ENCODE peak calls at places on chromosomes 1 and 21, in nine cellular contexts. M, A, N, Q, P, B, C, V and F are unnamed samples.

GRCh38 chr1:54254055-54254454 is 54.1 kb downstream of the MRPL37 start:
- DNase-seq in P (no peak), V (no peak), N (no peak), A (no peak), C (no peak), Q (peak), M (no peak), B (no peak), F (no peak)

GRCh38 chr1:234916840-234917239 is 211.8 kb downstream of the TOMM20 start:
- DNase-seq in A (no peak), M (no peak), V (no peak), B (no peak), P (no peak), C (peak), N (peak), Q (no peak), F (peak)

GRCh38 chr1:78619446-78619802 is 824 bp upstream of the IFI44L start:
- DNase-seq in B (no peak), C (no peak), Q (no peak), N (no peak), V (no peak), A (peak), P (no peak), M (no peak), F (no peak)

GRCh38 chr1:203133969-203134725 is 6.6 kb downstream of the ADORA1 start:
- DNase-seq in C (no peak), M (no peak), N (no peak), V (peak), B (no peak), A (no peak), P (peak), Q (no peak), F (peak)

GRCh38 chr1:218527737-218528136 is 182.6 kb downstream of the TGFB2 start:
- DNase-seq in V (no peak), B (no peak), M (no peak), C (no peak), N (no peak), P (no peak), A (no peak), Q (no peak), F (no peak)

GRCh38 chr1:197374428-197374827 is 106.4 kb downstream of the CRB1 start:
- DNase-seq in Q (no peak), P (no peak), C (no peak), B (no peak), A (no peak), N (no peak), V (no peak), M (no peak), F (no peak)

GRCh38 chr1:68974447-68974846 is 477.6 kb upstream of the DEPDC1 start:
- DNase-seq in V (no peak), P (no peak), B (no peak), C (no peak), Q (no peak), N (no peak), M (no peak), A (no peak), F (no peak)

GRCh38 chr1:37533317-37534093 is 18.9 kb upstream of the MEAF6 start:
- DNase-seq in P (no peak), A (no peak), V (no peak), B (no peak), M (no peak), C (peak), Q (peak), N (no peak), F (no peak)

GRCh38 chr1:15685820-15686219 is 1.7 kb downstream of the PLEKHM2 start:
- DNase-seq in M (no peak), V (no peak), N (no peak), C (no peak), Q (no peak), B (no peak), P (no peak), A (no peak), F (no peak)

GRCh38 chr1:79738101-79738500 is 731.6 kb upstream of the ADGRL4 start:
- DNase-seq in M (no peak), A (no peak), B (no peak), N (no peak), V (no peak), Q (no peak), P (no peak), C (no peak), F (no peak)

GRCh38 chr1:201137579-201138310 is 10.8 kb upstream of the ASCL5 start:
- DNase-seq in M (no peak), C (peak), Q (no peak), N (peak), P (peak), B (peak), V (no peak), A (peak), F (no peak)

GRCh38 chr1:155070721-155071556 is 7.4 kb downstream of the EFNA4 start:
- DNase-seq in N (peak), P (peak), V (peak), A (peak), B (peak), M (no peak), Q (no peak), C (peak), F (peak)

GRCh38 chr21:44377201-44377921 is 23.9 kb downstream of the TRPM2 start:
- DNase-seq in V (peak), Q (no peak), A (no peak), N (no peak), M (no peak), B (no peak), C (peak), P (no peak), F (no peak)

GRCh38 chr1:58929667-58930325 is 145.9 kb upstream of the JUN start:
- DNase-seq in C (no peak), V (no peak), Q (no peak), A (no peak), M (no peak), B (no peak), P (no peak), N (no peak), F (peak)

GRCh38 chr1:52792002-52792401 is 50.6 kb upstream of the ZYG11A start:
- DNase-seq in B (no peak), V (no peak), P (no peak), Q (no peak), A (no peak), C (no peak), M (no peak), N (no peak), F (no peak)

GRCh38 chr21:31948681-31949080 is 75.9 kb downstream of the HUNK start:
- DNase-seq in C (no peak), Q (no peak), N (no peak), M (no peak), V (no peak), A (no peak), B (no peak), P (no peak), F (no peak)

GRCh38 chr1:18452550-18452949 is 28.2 kb upstream of the KLHDC7A start:
- DNase-seq in B (peak), C (no peak), Q (no peak), V (peak), M (no peak), P (no peak), A (no peak), N (no peak), F (no peak)

GRCh38 chr1:60621524-60621923 is 460.8 kb upstream of the NFIA start:
- DNase-seq in C (no peak), Q (no peak), M (no peak), N (no peak), P (peak), A (peak), B (no peak), V (no peak), F (no peak)

GRCh38 chr1:118575060-118575459 is 390.0 kb upstream of the SPAG17 start:
- DNase-seq in Q (no peak), P (no peak), A (no peak), V (no peak), M (no peak), N (no peak), C (no peak), B (no peak), F (no peak)

GRCh38 chr1:18592368-18592767 is 38.3 kb upstream of the PAX7 start:
- DNase-seq in B (no peak), C (no peak), V (no peak), Q (no peak), P (no peak), A (no peak), M (no peak), N (no peak), F (no peak)

GRCh38 chr1:159602501-159602900 is 14.9 kb downstream of the APCS start:
- DNase-seq in P (no peak), V (no peak), A (no peak), Q (no peak), C (no peak), M (no peak), N (no peak), B (no peak), F (no peak)

GRCh38 chr1:185601189-185601588 is 133.0 kb upstream of the HMCN1 start:
- DNase-seq in B (no peak), A (no peak), Q (no peak), M (no peak), V (no peak), N (no peak), P (no peak), C (no peak), F (no peak)

GRCh38 chr1:167564592-167564991 is 11.0 kb upstream of the CREG1 start:
- DNase-seq in A (no peak), M (no peak), V (peak), C (no peak), N (no peak), Q (peak), B (no peak), P (peak), F (no peak)

GRCh38 chr21:33325222-33326067 is 675 bp downstream of the IFNAR1 start:
- DNase-seq in Q (peak), V (peak), M (no peak), N (peak), B (peak), A (peak), C (peak), P (peak), F (peak)

GRCh38 chr1:178542554-178543290 is 29.8 kb downstream of the TEX35 start:
- DNase-seq in Q (peak), N (peak), C (peak), M (peak), B (peak), A (peak), V (peak), P (peak), F (peak)
- TF ChIP-seq POLR2A in Q (no peak), N (no peak), C (no peak), M (no peak), B (no peak), A (no peak), V (no peak), P (no peak), F (no peak)

GRCh38 chr1:156245451-156246232 is 2.2 kb downstream of the PAQR6 start:
- DNase-seq in Q (no peak), V (peak), A (peak), B (peak), M (no peak), P (peak), N (no peak), C (no peak), F (peak)
- TF ChIP-seq POLR2A in Q (no peak), V (no peak), A (no peak), B (no peak), M (no peak), P (no peak), N (no peak), C (no peak), F (no peak)

DNA sequence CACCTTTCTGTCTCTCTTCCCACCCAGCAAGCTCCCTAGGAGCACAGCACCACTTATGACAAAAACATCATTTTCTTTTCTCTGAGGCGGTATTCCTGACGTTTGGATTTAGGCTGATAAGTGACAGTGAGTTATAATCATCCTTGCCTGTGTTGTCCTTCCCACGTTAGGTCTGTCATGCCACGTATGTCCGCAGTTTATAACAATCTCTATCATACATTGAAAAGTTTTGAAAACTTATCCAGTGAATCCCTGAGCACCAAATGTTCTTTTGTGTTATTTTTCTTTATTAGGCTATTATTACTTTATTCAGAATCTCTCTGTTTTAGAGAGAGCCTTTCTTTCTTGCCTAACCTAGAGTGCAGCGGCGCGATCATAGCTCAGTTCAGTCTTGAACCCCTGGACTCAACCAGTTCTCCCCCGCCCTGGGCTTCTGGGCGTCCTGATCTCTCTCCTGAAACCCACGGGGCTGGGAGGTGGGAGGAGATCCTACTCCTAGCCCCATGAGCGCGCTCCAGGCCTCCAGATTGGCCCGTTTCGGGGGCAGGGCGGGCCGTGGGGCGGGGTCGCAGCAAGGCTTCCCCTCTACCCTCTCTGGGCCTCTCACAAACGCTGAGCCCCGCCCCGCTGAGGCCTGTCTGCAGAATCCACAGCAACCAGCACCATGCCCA is at the start of gene GSTM2:
- DNase-seq in Q (peak), B (peak), C (peak), M (no peak), N (peak), V (peak), A (peak), P (peak), F (peak)
- TF ChIP-seq POLR2A in Q (no peak), B (no peak), C (no peak), M (no peak), N (no peak), V (no peak), A (peak), P (no peak), F (no peak)

GRCh38 chr1:200096774-200097173 is 69.3 kb downstream of the NR5A2 start:
- DNase-seq in P (no peak), Q (no peak), V (no peak), A (no peak), B (no peak), M (no peak), N (no peak), C (no peak), F (no peak)
- TF ChIP-seq POLR2A in P (no peak), Q (no peak), V (no peak), A (no peak), B (no peak), M (no peak), N (no peak), C (no peak), F (no peak)

GRCh38 chr1:32286763-32287162 is 5.1 kb upstream of the HDAC1 start:
- DNase-seq in M (no peak), N (no peak), V (no peak), P (no peak), B (no peak), A (no peak), Q (no peak), C (no peak), F (no peak)

GRCh38 chr1:32289256-32289655 is 2.6 kb upstream of the HDAC1 start:
- DNase-seq in Q (no peak), N (no peak), P (no peak), A (no peak), B (no peak), C (no peak), M (no peak), V (no peak), F (no peak)

GRCh38 chr1:32291145-32291707 is 657 bp upstream of the HDAC1 start:
- DNase-seq in V (peak), C (no peak), Q (no peak), N (no peak), A (no peak), M (no peak), P (no peak), B (no peak), F (no peak)

DNA sequence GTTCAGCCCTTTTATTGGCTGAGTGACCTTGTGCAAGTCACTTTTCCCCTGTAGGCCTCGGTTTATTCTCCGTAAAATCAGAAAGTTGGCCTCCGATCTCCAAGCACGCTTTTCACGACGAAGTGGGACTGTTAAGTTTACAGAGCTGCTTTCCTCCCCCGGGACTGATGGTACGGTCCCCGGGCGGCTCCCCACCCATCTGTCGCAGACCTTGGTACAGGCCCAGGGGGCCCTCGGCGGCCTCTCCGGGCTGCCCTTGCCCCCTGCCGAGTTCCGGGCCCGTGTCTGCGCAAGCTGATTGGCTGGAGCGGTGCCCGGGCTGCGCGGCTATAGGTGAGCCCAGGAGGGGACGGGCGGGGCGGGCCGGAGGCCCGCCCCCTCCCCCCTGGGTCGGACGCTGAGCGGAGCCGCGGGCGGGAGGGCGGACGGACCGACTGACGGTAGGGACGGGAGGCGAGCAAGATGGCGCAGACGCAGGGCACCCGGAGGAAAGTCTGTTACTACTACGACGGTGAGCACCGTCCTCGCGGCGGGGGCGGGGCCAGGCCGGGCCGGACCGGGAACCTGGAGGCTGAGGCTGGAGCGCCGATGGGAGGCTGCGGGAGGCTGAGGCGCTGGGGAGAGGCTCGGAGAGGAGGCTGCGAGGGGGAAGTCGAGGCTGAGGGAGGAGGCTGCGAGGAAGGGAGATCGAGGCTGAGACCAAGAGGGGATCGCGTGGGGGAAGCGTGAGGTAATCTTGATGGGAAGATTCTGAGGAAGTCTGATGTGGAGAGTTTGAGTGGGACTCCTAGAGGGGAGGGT is at the start of gene HDAC1:
- DNase-seq in V (peak), B (peak), N (peak), A (peak), P (peak), M (no peak), C (peak), Q (peak), F (peak)
- TF ChIP-seq POLR2A in V (peak), B (no peak), N (no peak), A (peak), P (peak), M (peak), C (no peak), Q (no peak), F (peak)

GRCh38 chr1:40450491-40451237 is 388 bp downstream of the ZFP69B start:
- DNase-seq in P (peak), M (no peak), N (peak), Q (no peak), A (no peak), V (peak), C (peak), B (peak), F (peak)

GRCh38 chr1:40451238-40451585 is 936 bp downstream of the ZFP69B start:
- DNase-seq in N (no peak), M (no peak), C (no peak), V (no peak), Q (no peak), P (no peak), A (no peak), B (no peak), F (no peak)

GRCh38 chr1:40454873-40455272 is 4.6 kb downstream of the ZFP69B start:
- DNase-seq in P (no peak), V (no peak), C (no peak), B (no peak), Q (no peak), A (no peak), N (no peak), M (no peak), F (no peak)

GRCh38 chr1:40449684-40450490 is at the start of gene ZFP69B:
- DNase-seq in M (no peak), Q (peak), C (peak), V (peak), N (peak), B (peak), A (peak), P (peak), F (peak)
- TF ChIP-seq POLR2A in M (no peak), Q (no peak), C (no peak), V (peak), N (no peak), B (no peak), A (peak), P (peak), F (peak)

GRCh38 chr1:227562037-227562436 is 1.3 kb upstream of the ZNF678 start:
- DNase-seq in A (no peak), V (no peak), N (no peak), B (no peak), M (no peak), C (no peak), Q (no peak), P (no peak), F (no peak)

GRCh38 chr1:227560814-227561213 is 2.5 kb upstream of the ZNF678 start:
- DNase-seq in N (peak), A (no peak), P (no peak), V (no peak), C (no peak), Q (no peak), B (no peak), M (no peak), F (no peak)

GRCh38 chr1:227562923-227563318 is 435 bp upstream of the ZNF678 start:
- DNase-seq in B (no peak), M (no peak), C (no peak), N (no peak), A (no peak), V (no peak), Q (no peak), P (no peak), F (no peak)

GRCh38 chr1:227561303-227561702 is 2.1 kb upstream of the ZNF678 start:
- DNase-seq in V (no peak), N (no peak), C (no peak), A (no peak), B (no peak), Q (no peak), P (no peak), M (no peak), F (no peak)

DNA sequence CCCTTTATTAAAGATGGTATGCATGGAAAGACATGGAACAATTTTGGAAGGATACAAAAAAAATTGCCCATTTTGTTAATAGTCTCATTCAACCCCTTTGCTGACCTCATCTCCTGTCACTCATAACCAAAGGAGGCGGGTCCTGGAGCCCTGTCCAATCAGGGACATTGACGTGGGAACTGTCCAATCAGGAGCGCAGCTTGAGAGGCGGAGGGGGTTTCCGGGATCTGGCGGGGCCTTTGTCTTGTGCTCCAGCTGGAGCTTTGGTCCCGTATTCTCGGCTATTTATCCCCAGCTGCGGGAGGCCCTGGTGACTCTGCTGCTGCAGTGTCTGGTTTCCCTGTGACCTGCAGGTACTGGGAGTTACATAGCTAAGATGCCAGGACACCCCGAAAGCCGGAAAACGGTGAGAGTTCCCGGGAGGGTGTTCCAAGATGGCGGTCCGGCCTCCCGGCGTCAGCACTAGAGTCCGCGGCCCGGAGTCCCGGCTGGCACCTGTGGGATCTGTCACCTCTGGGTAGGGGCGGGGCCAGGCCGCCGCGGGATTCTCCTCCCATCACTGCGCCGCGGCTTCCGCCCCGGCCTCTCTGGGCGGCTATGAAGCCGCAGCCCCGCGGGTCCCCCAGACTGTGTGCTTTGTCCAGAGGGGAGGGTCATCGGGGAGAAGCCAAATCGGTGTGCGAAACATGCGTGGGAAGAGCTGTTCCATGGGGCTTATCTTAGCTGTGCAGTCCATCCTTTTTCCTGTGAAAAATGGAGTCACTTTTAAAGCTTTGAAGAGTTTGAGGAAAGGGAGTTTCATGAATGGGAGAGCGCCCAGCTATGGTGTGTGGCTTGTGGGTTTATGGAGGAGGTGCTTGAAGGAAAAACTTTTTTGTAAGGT is at the start of gene ZNF678:
- DNase-seq in P (peak), M (peak), B (peak), N (peak), V (peak), A (peak), Q (peak), C (peak), F (peak)
- TF ChIP-seq POLR2A in P (peak), M (peak), B (no peak), N (no peak), V (peak), A (peak), Q (no peak), C (no peak), F (peak)

GRCh38 chr21:16117851-16118592 is 388.2 kb downstream of the USP25 start:
- DNase-seq in V (no peak), M (no peak), C (no peak), P (no peak), Q (no peak), A (no peak), B (no peak), N (no peak), F (no peak)
- TF ChIP-seq POLR2A in V (no peak), M (no peak), C (no peak), P (no peak), Q (no peak), A (no peak), B (no peak), N (no peak), F (no peak)